ENCODE peak calls at places on chromosomes 11 and 22, in five cellular contexts. F is A549, G is OCI-LY7, U is endodermal cell, D is psoas muscle. H is an unnamed sample.

GRCh38 chr11:120689591-120689990 is 178.0 kb downstream of the GRIK4 start:
- DNase-seq in F (no peak), G (no peak), U (no peak), D (no peak), H (no peak)

GRCh38 chr22:31944700-31945477 is 554 bp downstream of the YWHAH start:
- DNase-seq in F (peak; percentile 16), G (peak; percentile 58), U (peak; percentile 76), D (peak; percentile 80), H (peak; percentile 81)

GRCh38 chr11:62604460-62605130 is 2.9 kb upstream of the MTA2 start:
- DNase-seq in F (no peak), G (no peak), U (peak; percentile 63), D (peak; percentile 42), H (no peak)

GRCh38 chr11:122032317-122032716 is 83.7 kb downstream of the BLID start:
- DNase-seq in F (no peak), G (no peak), U (no peak), D (no peak), H (no peak)

GRCh38 chr11:133064152-133064877 is 468.0 kb downstream of the OPCML start:
- DNase-seq in F (peak; percentile 2), G (no peak), U (peak; percentile 96), D (peak; percentile 77), H (peak; percentile 82)

GRCh38 chr22:29195118-29195963 is 10.4 kb upstream of the EMID1 start:
- DNase-seq in F (no peak), G (no peak), U (no peak), D (no peak), H (no peak)

GRCh38 chr22:47095395-47096122 is 333.1 kb downstream of the TBC1D22A start:
- DNase-seq in F (no peak), G (no peak), U (no peak), D (no peak), H (no peak)

GRCh38 chr11:116931206-116931953 is 94.0 kb upstream of the APOA1 start:
- DNase-seq in F (no peak), G (peak; percentile 55), U (no peak), D (no peak), H (no peak)

GRCh38 chr11:110759972-110760381 is 47.7 kb upstream of the ARHGAP20 start:
- DNase-seq in F (no peak), G (no peak), U (no peak), D (no peak), H (no peak)

GRCh38 chr11:95711162-95711944 is 78.2 kb downstream of the FAM76B start:
- DNase-seq in F (no peak), G (peak; percentile 18), U (no peak), D (no peak), H (no peak)

GRCh38 chr11:62842171-62842717 is 2.9 kb upstream of the WDR74 start:
- DNase-seq in F (no peak), G (peak; percentile 63), U (peak; percentile 95), D (peak; percentile 70), H (peak; percentile 89)

GRCh38 chr11:96154802-96155520 is 188.0 kb downstream of the MAML2 start:
- DNase-seq in F (no peak), G (no peak), U (no peak), D (no peak), H (no peak)

GRCh38 chr11:128548655-128549255 is 38.6 kb downstream of the ETS1 start:
- DNase-seq in F (no peak), G (peak; percentile 48), U (peak; percentile 78), D (peak; percentile 79), H (peak; percentile 91)

GRCh38 chr11:20027546-20028014 is 132.7 kb downstream of the DBX1 start:
- DNase-seq in F (no peak), G (no peak), U (no peak), D (no peak), H (no peak)

GRCh38 chr11:119532551-119532950 is 109.6 kb upstream of the THY1 start:
- DNase-seq in F (no peak), G (no peak), U (peak; percentile 28), D (no peak), H (peak; percentile 47)

GRCh38 chr22:39997939-39998726 is 3.4 kb downstream of the FAM83F start:
- DNase-seq in F (peak; percentile 18), G (no peak), U (peak; percentile 83), D (no peak), H (no peak)

GRCh38 chr11:109939176-109939810 is 153.9 kb upstream of the ZC3H12C start:
- DNase-seq in F (peak; percentile 38), G (peak; percentile 34), U (peak; percentile 53), D (no peak), H (no peak)

GRCh38 chr11:58058276-58059010 is 27.7 kb downstream of the OR6Q1 start:
- DNase-seq in F (no peak), G (no peak), U (peak; percentile 89), D (no peak), H (no peak)

GRCh38 chr11:62921573-62922188 is 518 bp upstream of the CHRM1 start:
- DNase-seq in F (no peak), G (no peak), U (peak; percentile 55), D (no peak), H (peak; percentile 59)

GRCh38 chr11:72745925-72746550 is 6.2 kb downstream of the ARAP1 start:
- DNase-seq in F (no peak), G (no peak), U (no peak), D (peak; percentile 15), H (peak; percentile 67)

GRCh38 chr11:17718510-17718962 is 835 bp upstream of the MYOD1 start:
- DNase-seq in F (no peak), G (no peak), U (peak; percentile 62), D (no peak), H (no peak)

GRCh38 chr11:64866173-64866491 is 12.3 kb downstream of the EHD1 start:
- DNase-seq in F (no peak), G (no peak), U (no peak), D (no peak), H (no peak)

GRCh38 chr11:1391165-1392010 is 1.7 kb downstream of the BRSK2 start:
- DNase-seq in F (no peak), G (no peak), U (peak; percentile 75), D (peak; percentile 52), H (no peak)
- H3K4me3 ChIP-seq in F (no peak overlapping the region), G (no peak overlapping the region), U (peak overlapping the region; percentile 76), D (no peak overlapping the region), H (peak overlapping the region; percentile 80)

DNA sequence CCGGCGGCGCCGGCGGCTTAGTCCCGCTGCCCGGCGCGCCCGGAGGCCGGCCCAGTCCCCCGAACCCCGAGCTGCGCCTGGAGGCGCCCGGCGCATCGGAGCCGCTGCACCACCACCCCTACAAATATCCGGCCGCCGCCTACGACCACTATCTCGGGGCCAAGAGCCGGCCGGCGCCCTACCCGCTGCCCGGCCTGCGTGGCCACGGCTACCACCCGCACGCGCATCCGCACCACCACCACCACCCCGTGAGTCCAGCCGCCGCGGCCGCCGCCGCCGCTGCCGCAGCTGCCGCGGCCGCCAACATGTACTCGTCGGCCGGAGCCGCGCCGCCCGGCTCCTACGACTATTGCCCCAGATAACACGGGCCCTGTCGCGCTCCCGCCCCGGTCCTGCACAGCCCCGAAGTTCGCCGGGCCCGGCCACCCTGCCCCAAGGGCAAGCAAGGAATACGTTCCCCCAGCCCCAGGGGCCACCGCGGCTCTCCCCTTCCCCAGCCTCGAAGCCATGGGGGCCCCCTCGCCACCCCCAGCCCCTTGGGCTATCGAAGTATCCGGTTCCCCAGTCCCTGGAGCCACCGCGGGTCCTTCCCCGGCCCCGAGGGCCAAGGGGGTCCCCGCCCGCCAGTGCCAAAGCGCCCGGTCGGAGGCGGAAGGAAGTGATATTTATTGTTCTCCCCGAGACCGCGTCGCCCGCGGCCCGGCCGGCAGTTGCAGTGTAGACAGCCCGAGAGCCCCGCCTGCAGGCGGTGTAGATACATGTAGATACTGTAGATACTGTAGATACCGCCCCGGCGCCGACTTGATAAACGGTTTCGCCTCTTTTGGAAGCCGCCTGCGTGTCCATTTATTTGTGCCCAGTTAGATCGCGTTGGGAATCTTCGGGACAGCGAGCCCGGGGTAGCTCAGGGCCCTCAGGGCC is 6.2 kb downstream of the TBX1 start:
- DNase-seq in F (no peak), G (peak; percentile 60), U (peak; percentile 80), D (peak; percentile 76), H (peak; percentile 91)
- H3K4me1 ChIP-seq in F (no peaks in the 10 kb centered on the region), G (peaks cover 13% of the 10 kb centered on the region), U (no peaks in the 10 kb centered on the region), D (peaks cover 5% of the 10 kb centered on the region), H (peaks cover 47% of the 10 kb centered on the region)

GRCh38 chr11:113477321-113477720 is 2.1 kb upstream of the DRD2 start:
- DNase-seq in F (no peak), G (no peak), U (peak; percentile 78), D (no peak), H (no peak)
- TF ChIP-seq CTCF in F (no peak), G (no peak), U (peak; percentile 74), D (no peak), H (no peak)

GRCh38 chr11:112961146-112961668 is at the start of gene NCAM1:
- DNase-seq in F (peak; percentile 4), G (peak; percentile 10), U (peak; percentile 98), D (peak; percentile 78), H (peak; percentile 78)
- H3K4me3 ChIP-seq in F (peak within 1 kb of the TSS; percentile 44), G (peak within 1 kb of the TSS; percentile 28), U (peak within 1 kb of the TSS; percentile 89), D (peak within 1 kb of the TSS; percentile 65), H (peak within 1 kb of the TSS; percentile 27)

GRCh38 chr22:25111579-25112517 is 87.8 kb upstream of the CRYBB3 start:
- DNase-seq in F (no peak), G (no peak), U (peak; percentile 59), D (peak; percentile 68), H (no peak)
- H3K4me1 ChIP-seq in F (peaks cover 20% of the 10 kb centered on the region), G (no peaks in the 10 kb centered on the region), U (peaks cover 8% of the 10 kb centered on the region), D (peaks cover 12% of the 10 kb centered on the region), H (peaks cover 10% of the 10 kb centered on the region)

DNA sequence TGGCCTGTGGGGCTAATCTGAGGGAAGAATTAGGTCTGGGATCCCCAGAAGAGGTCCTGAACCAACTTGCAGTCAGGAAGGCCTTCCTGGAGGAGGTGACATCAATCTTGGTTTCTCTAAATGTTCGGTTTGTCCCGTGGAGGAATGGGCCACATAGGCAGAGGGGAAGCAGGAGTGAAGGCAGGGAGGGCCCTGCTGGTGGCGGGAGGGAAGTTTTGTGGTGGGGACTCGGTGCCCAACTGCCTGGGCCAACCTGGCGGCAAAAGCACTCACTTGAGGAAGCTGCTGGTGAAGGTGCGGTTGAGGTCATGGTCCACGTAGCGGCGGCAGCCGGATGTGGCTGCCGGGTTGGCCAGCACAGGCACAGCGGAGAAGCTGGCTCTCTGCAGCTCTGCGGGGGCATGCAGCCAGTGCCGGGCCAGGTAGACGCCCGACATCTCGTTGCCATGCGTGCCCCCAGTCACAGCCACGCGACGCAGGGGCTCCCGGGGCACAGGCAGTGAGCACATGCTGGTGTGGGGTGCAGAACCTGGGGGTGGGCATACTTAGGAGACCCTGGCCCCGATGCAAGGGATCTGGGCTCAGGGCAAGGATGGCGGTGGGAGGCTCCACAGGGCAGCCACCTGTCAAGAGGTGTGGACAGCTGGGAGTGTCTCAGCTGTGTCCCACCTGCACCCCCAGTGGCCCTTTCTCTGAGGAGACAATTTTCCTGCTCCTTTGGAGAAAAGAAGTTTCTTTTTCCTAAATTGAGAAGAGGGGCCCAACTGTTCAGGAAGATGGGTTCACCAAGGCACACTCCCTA is 3.8 kb downstream of the ACY3 start:
- DNase-seq in F (no peak), G (peak; percentile 94), U (peak; percentile 42), D (no peak), H (peak; percentile 93)
- TF ChIP-seq CTCF in F (no peak), G (peak; percentile 42), U (no peak), D (no peak), H (peak; percentile 40)

DNA sequence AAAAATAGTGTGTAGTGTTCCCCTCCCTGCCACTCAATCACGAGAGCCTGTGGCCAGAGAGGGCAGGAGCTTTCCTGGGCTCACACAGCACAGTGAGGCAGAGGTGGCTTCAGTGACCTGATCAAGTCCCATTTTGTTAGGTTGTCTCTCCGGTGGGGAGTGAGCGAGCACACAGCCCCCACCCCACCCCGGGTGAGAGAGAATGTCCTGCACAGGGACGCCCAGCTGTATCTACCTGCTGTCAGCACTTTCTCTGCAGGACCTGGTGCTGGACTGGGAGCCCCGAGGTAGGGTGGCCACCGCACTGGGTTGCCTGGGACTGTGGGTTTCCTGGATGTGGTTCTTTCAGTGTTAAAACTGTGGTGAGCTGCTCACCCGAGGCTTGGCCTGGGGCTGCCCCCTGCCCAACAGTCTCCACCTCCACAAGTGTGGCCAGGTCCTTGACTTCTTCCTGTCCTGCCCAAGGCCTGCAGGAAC is 6.1 kb downstream of the CAPN5 start:
- DNase-seq in F (no peak), G (no peak), U (peak; percentile 38), D (no peak), H (no peak)
- H3K4me3 ChIP-seq in F (no peak overlapping the region), G (no peak overlapping the region), U (no peak overlapping the region), D (no peak overlapping the region), H (no peak overlapping the region)

H was measured in spleen.